ENCODE peak calls at places on chromosomes 1 and 21, in seven cellular contexts. H is GM23248; V is AG04450; C is H7; J is CD8-positive, alpha-beta T cell; I is pancreas; Y is Peyer's patch. D is an unnamed sample.

GRCh38 chr1:12456979-12457378 is 161.0 kb downstream of the DHRS3 start:
- DNase-seq in H (peak; percentile 75), V (no peak), C (no peak), J (no peak), I (no peak), Y (no peak), D (no peak)

GRCh38 chr1:44050261-44050660 is 19.0 kb upstream of the SLC6A9 start:
- DNase-seq in H (no peak), V (no peak), C (peak; percentile 28), J (no peak), I (no peak), Y (no peak), D (no peak)

GRCh38 chr1:56540467-56540866 is 38.9 kb downstream of the PLPP3 start:
- DNase-seq in H (no peak), V (no peak), C (no peak), J (no peak), I (no peak), Y (no peak), D (no peak)

GRCh38 chr1:75712306-75712705 is 12.2 kb upstream of the ACADM start:
- DNase-seq in H (peak; percentile 6), V (no peak), C (no peak), J (no peak), I (no peak), Y (no peak), D (no peak)

GRCh38 chr1:88655685-88656299 is 28.3 kb upstream of the PKN2 start:
- DNase-seq in H (peak; percentile 46), V (no peak), C (peak; percentile 23), J (no peak), I (no peak), Y (no peak), D (no peak)

GRCh38 chr1:27659497-27660299 is 12.3 kb downstream of the IFI6 start:
- DNase-seq in H (peak; percentile 94), V (no peak), C (peak; percentile 98), J (peak; percentile 82), I (peak; percentile 94), Y (peak; percentile 97), D (peak; percentile 93)

GRCh38 chr1:65075123-65075976 is 72.7 kb upstream of the AK4 start:
- DNase-seq in H (peak; percentile 71), V (no peak), C (peak; percentile 75), J (peak; percentile 37), I (no peak), Y (peak; percentile 62), D (no peak)

GRCh38 chr1:21165076-21165475 is 11.6 kb downstream of the EIF4G3 start:
- DNase-seq in H (no peak), V (no peak), C (no peak), J (no peak), I (no peak), Y (no peak), D (no peak)

GRCh38 chr1:19029191-19030085 is 73.0 kb upstream of the IFFO2 start:
- DNase-seq in H (no peak), V (no peak), C (peak; percentile 47), J (no peak), I (peak; percentile 64), Y (no peak), D (no peak)

GRCh38 chr1:101291562-101292035 is 54.8 kb downstream of the S1PR1 start:
- DNase-seq in H (peak; percentile 76), V (peak; percentile 54), C (no peak), J (no peak), I (no peak), Y (no peak), D (no peak)

DNA sequence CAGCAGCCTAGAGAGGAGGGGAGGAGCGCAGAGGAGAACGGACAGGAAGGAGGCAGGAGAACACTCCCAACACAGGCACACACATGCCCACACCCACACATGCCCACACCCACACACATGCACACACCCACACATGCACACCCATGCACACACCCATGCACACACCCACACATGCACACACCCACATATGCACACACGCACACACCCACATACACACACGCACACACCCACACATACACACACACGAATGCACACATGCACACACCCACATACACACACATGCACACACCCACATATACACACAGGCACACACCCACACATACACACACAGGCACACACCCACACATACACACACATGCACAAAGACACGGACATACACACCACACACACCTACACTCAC is 7.0 kb downstream of the SUMO3 start:
- DNase-seq in H (no peak), V (no peak), C (no peak), J (no peak), I (no peak), Y (no peak), D (no peak)
- H3K4me3 ChIP-seq in H (no peak overlapping the region), V (no peak overlapping the region), C (no peak overlapping the region), J (no peak overlapping the region), I (no peak overlapping the region), Y (no peak overlapping the region), D (no peak overlapping the region)

GRCh38 chr1:204990721-204991341 is 52.2 kb upstream of the CNTN2 start:
- DNase-seq in H (no peak), V (no peak), C (no peak), J (no peak), I (no peak), Y (no peak), D (no peak)

GRCh38 chr1:204992499-204992898 is 50.5 kb upstream of the CNTN2 start:
- DNase-seq in H (no peak), V (no peak), C (no peak), J (no peak), I (no peak), Y (no peak), D (no peak)

GRCh38 chr1:204994086-204994862 is 48.7 kb upstream of the CNTN2 start:
- DNase-seq in H (peak; percentile 63), V (no peak), C (no peak), J (no peak), I (no peak), Y (no peak), D (no peak)

GRCh38 chr1:204991342-204991844 is 51.6 kb upstream of the CNTN2 start:
- DNase-seq in H (no peak), V (no peak), C (peak; percentile 95), J (no peak), I (no peak), Y (no peak), D (no peak)

DNA sequence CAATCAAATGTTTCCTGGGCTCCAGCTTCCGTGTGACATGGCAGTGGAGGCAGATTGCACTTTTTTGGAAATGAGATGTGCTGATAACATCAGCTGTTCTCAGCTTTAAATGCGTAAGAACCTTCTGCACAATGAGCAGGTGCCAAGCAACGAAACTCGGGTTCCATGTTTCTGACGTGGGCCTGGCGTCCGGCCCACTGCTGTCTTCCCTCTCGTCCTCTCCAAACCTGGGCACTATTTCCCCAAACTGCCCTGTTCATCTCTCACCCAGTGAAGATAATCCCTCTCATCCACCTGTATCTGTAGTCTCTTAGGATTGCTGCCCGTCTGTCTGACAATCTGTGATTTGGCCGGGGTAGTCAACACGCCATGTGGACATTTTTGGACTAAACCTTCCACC is 50.1 kb upstream of the CNTN2 start:
- DNase-seq in H (no peak), V (no peak), C (no peak), J (no peak), I (no peak), Y (no peak), D (no peak)
- H3K4me3 ChIP-seq in H (no peak overlapping the region), V (no peak overlapping the region), C (no peak overlapping the region), J (no peak overlapping the region), I (no peak overlapping the region), Y (no peak overlapping the region), D (no peak overlapping the region)

GRCh38 chr1:202013601-202014000 is 3.2 kb downstream of the ELF3 start:
- DNase-seq in H (no peak), V (no peak), C (no peak), J (no peak), I (peak; percentile 69), Y (no peak), D (no peak)

GRCh38 chr1:202014060-202014459 is 3.7 kb downstream of the ELF3 start:
- DNase-seq in H (no peak), V (no peak), C (no peak), J (no peak), I (no peak), Y (no peak), D (no peak)

GRCh38 chr1:202012544-202013478 is 2.4 kb downstream of the ELF3 start:
- DNase-seq in H (no peak), V (no peak), C (peak; percentile 47), J (no peak), I (peak; percentile 65), Y (no peak), D (no peak)

GRCh38 chr1:202010042-202011015 is at the start of gene ELF3:
- DNase-seq in H (no peak), V (no peak), C (peak; percentile 96), J (no peak), I (peak; percentile 92), Y (no peak), D (no peak)

DNA sequence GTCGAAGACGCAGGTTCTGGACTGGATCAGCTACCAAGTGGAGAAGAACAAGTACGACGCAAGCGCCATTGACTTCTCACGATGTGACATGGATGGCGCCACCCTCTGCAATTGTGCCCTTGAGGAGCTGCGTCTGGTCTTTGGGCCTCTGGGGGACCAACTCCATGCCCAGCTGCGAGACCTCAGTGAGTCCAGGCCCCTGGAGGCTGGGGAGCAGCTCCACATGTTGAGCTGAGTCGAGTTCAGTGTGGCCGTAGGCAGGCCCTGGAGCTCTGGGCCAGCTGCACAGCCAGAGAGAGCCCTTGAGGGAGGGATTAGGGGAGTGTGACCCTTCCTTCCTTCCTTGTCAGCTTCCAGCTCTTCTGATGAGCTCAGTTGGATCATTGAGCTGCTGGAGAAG is 1.6 kb downstream of the ELF3 start:
- DNase-seq in H (no peak), V (no peak), C (no peak), J (no peak), I (peak; percentile 66), Y (no peak), D (no peak)
- H3K4me3 ChIP-seq in H (no peak overlapping the region), V (no peak overlapping the region), C (no peak overlapping the region), J (no peak overlapping the region), I (peak overlapping the region; percentile 83), Y (peak overlapping the region; percentile 42), D (no peak overlapping the region)

GRCh38 chr1:181413195-181413815 is 70.0 kb upstream of the CACNA1E start:
- DNase-seq in H (no peak), V (no peak), C (peak; percentile 36), J (no peak), I (no peak), Y (no peak), D (no peak)
- H3K4me3 ChIP-seq in H (no peak overlapping the region), V (no peak overlapping the region), C (no peak overlapping the region), J (no peak overlapping the region), I (no peak overlapping the region), Y (no peak overlapping the region), D (no peak overlapping the region)

GRCh38 chr1:54867717-54868057 is 19.3 kb downstream of the DHCR24 start:
- DNase-seq in H (no peak), V (no peak), C (no peak), J (no peak), I (no peak), Y (no peak), D (no peak)
- H3K4me3 ChIP-seq in H (no peak overlapping the region), V (no peak overlapping the region), C (no peak overlapping the region), J (no peak overlapping the region), I (no peak overlapping the region), Y (no peak overlapping the region), D (no peak overlapping the region)